ENCODE peak calls at places on chromosomes 7 and 10, in eight cellular contexts. One of them, this sample, is unnamed.

GRCh38 chr10:33026422-33026821 is 68.4 kb upstream of the ITGB1 start:
- DNase-seq in H54: no peak
- DNase-seq in SK-MEL-5: no peak
- DNase-seq in GM13977: no peak
- DNase-seq in stimulated activated CD4-positive, alpha-beta T cell treated with anti-CD3 and anti-CD28 coated beads, Interleukin-2, amount 100 ng/mL, for 48 hours: no peak
- DNase-seq in BJ: no peak
- DNase-seq in OCI-LY7: no peak
- DNase-seq in COR-L47: no peak
- DNase-seq in this sample: no peak

GRCh38 chr7:7934945-7935344 is 33.7 kb upstream of the GLCCI1 start:
- DNase-seq in SK-MEL-5: no peak
- DNase-seq in H54: no peak
- DNase-seq in GM13977: no peak
- DNase-seq in stimulated activated CD4-positive, alpha-beta T cell treated with anti-CD3 and anti-CD28 coated beads, Interleukin-2, amount 100 ng/mL, for 48 hours: no peak
- DNase-seq in OCI-LY7: no peak
- DNase-seq in BJ: no peak
- DNase-seq in COR-L47: no peak
- DNase-seq in this sample: no peak

GRCh38 chr7:75861636-75862035 is 17.2 kb upstream of the RHBDD2 start:
- DNase-seq in OCI-LY7: no peak
- DNase-seq in COR-L47: no peak
- DNase-seq in GM13977: no peak
- DNase-seq in stimulated activated CD4-positive, alpha-beta T cell treated with anti-CD3 and anti-CD28 coated beads, Interleukin-2, amount 100 ng/mL, for 48 hours: no peak
- DNase-seq in BJ: no peak
- DNase-seq in SK-MEL-5: no peak
- DNase-seq in H54: no peak
- DNase-seq in this sample: no peak

GRCh38 chr10:70564901-70565351 is 37.6 kb downstream of the PRF1 start:
- DNase-seq in BJ: no peak
- DNase-seq in OCI-LY7: peak; percentile 63
- DNase-seq in H54: no peak
- DNase-seq in stimulated activated CD4-positive, alpha-beta T cell treated with anti-CD3 and anti-CD28 coated beads, Interleukin-2, amount 100 ng/mL, for 48 hours: no peak
- DNase-seq in SK-MEL-5: no peak
- DNase-seq in GM13977: no peak
- DNase-seq in COR-L47: no peak
- DNase-seq in this sample: no peak

GRCh38 chr10:3118621-3119020 is 51.3 kb downstream of the PFKP start:
- DNase-seq in SK-MEL-5: no peak
- DNase-seq in COR-L47: no peak
- DNase-seq in stimulated activated CD4-positive, alpha-beta T cell treated with anti-CD3 and anti-CD28 coated beads, Interleukin-2, amount 100 ng/mL, for 48 hours: no peak
- DNase-seq in GM13977: no peak
- DNase-seq in H54: no peak
- DNase-seq in OCI-LY7: no peak
- DNase-seq in BJ: no peak
- DNase-seq in this sample: no peak

GRCh38 chr7:69430502-69431145 is 167.7 kb upstream of the AUTS2 start:
- DNase-seq in GM13977: no peak
- DNase-seq in stimulated activated CD4-positive, alpha-beta T cell treated with anti-CD3 and anti-CD28 coated beads, Interleukin-2, amount 100 ng/mL, for 48 hours: no peak
- DNase-seq in COR-L47: peak; percentile 36
- DNase-seq in OCI-LY7: peak; percentile 22
- DNase-seq in BJ: no peak
- DNase-seq in SK-MEL-5: no peak
- DNase-seq in H54: no peak
- DNase-seq in this sample: no peak

GRCh38 chr10:97332586-97333350 is 1.8 kb downstream of the FRAT2 start:
- DNase-seq in BJ: peak; percentile 41
- DNase-seq in COR-L47: no peak
- DNase-seq in GM13977: no peak
- DNase-seq in SK-MEL-5: peak; percentile 68
- DNase-seq in stimulated activated CD4-positive, alpha-beta T cell treated with anti-CD3 and anti-CD28 coated beads, Interleukin-2, amount 100 ng/mL, for 48 hours: no peak
- DNase-seq in H54: no peak
- DNase-seq in OCI-LY7: no peak
- DNase-seq in this sample: peak; percentile 43

GRCh38 chr10:76723781-76724336 is 913.7 kb downstream of the KCNMA1 start:
- DNase-seq in GM13977: no peak
- DNase-seq in COR-L47: peak; percentile 34
- DNase-seq in OCI-LY7: no peak
- DNase-seq in stimulated activated CD4-positive, alpha-beta T cell treated with anti-CD3 and anti-CD28 coated beads, Interleukin-2, amount 100 ng/mL, for 48 hours: no peak
- DNase-seq in H54: no peak
- DNase-seq in SK-MEL-5: no peak
- DNase-seq in BJ: no peak
- DNase-seq in this sample: no peak

GRCh38 chr7:50626286-50626685 is 61.1 kb upstream of the DDC start:
- DNase-seq in H54: no peak
- DNase-seq in SK-MEL-5: no peak
- DNase-seq in COR-L47: no peak
- DNase-seq in stimulated activated CD4-positive, alpha-beta T cell treated with anti-CD3 and anti-CD28 coated beads, Interleukin-2, amount 100 ng/mL, for 48 hours: no peak
- DNase-seq in BJ: no peak
- DNase-seq in GM13977: no peak
- DNase-seq in OCI-LY7: no peak
- DNase-seq in this sample: no peak

GRCh38 chr10:71061472-71061871 is 150.9 kb upstream of the UNC5B start:
- DNase-seq in BJ: no peak
- DNase-seq in GM13977: no peak
- DNase-seq in stimulated activated CD4-positive, alpha-beta T cell treated with anti-CD3 and anti-CD28 coated beads, Interleukin-2, amount 100 ng/mL, for 48 hours: no peak
- DNase-seq in COR-L47: no peak
- DNase-seq in OCI-LY7: no peak
- DNase-seq in SK-MEL-5: no peak
- DNase-seq in H54: no peak
- DNase-seq in this sample: no peak

GRCh38 chr7:131007439-131008330 is 273.7 kb upstream of the KLF14 start:
- DNase-seq in COR-L47: peak; percentile 23
- DNase-seq in H54: no peak
- DNase-seq in BJ: no peak
- DNase-seq in OCI-LY7: peak; percentile 48
- DNase-seq in stimulated activated CD4-positive, alpha-beta T cell treated with anti-CD3 and anti-CD28 coated beads, Interleukin-2, amount 100 ng/mL, for 48 hours: peak; percentile 56
- DNase-seq in GM13977: peak; percentile 38
- DNase-seq in SK-MEL-5: peak; percentile 92
- DNase-seq in this sample: peak; percentile 79

GRCh38 chr10:88792656-88793055 is 9.9 kb upstream of the LIPM start:
- DNase-seq in BJ: no peak
- DNase-seq in stimulated activated CD4-positive, alpha-beta T cell treated with anti-CD3 and anti-CD28 coated beads, Interleukin-2, amount 100 ng/mL, for 48 hours: no peak
- DNase-seq in H54: peak; percentile 36
- DNase-seq in GM13977: no peak
- DNase-seq in SK-MEL-5: no peak
- DNase-seq in COR-L47: no peak
- DNase-seq in OCI-LY7: no peak
- DNase-seq in this sample: no peak

GRCh38 chr10:129768437-129769355 is 195.4 kb downstream of the EBF3 start:
- DNase-seq in BJ: no peak
- DNase-seq in COR-L47: no peak
- DNase-seq in H54: no peak
- DNase-seq in stimulated activated CD4-positive, alpha-beta T cell treated with anti-CD3 and anti-CD28 coated beads, Interleukin-2, amount 100 ng/mL, for 48 hours: no peak
- DNase-seq in GM13977: no peak
- DNase-seq in OCI-LY7: no peak
- DNase-seq in SK-MEL-5: no peak
- DNase-seq in this sample: no peak

GRCh38 chr10:124690971-124691370 is 53.2 kb downstream of the FAM53B start:
- DNase-seq in SK-MEL-5: no peak
- DNase-seq in GM13977: no peak
- DNase-seq in OCI-LY7: no peak
- DNase-seq in BJ: no peak
- DNase-seq in stimulated activated CD4-positive, alpha-beta T cell treated with anti-CD3 and anti-CD28 coated beads, Interleukin-2, amount 100 ng/mL, for 48 hours: no peak
- DNase-seq in COR-L47: peak; percentile 25
- DNase-seq in H54: no peak
- DNase-seq in this sample: no peak

This sample was measured in A549.